ENCODE peak calls at places on chromosomes 3 and 15, in six cellular contexts. V is activated CD4-positive, alpha-beta T cell treated with anti-CD3 and anti-CD28 coated beads, Interleukin-2, amount 50 U/mL, for 1 hour; B is progenitor cell of endocrine pancreas; R is astrocyte of the hippocampus; C is A172; X is HT-29. I is an unnamed sample.

GRCh38 chr15:68187559-68187958 is 17.6 kb downstream of the CALML4 start:
- DNase-seq in C (peak), X (peak), V (no peak), B (no peak), R (peak), I (no peak)

GRCh38 chr3:123272547-123272946 is 70.8 kb downstream of the SEC22A start:
- DNase-seq in B (no peak), C (peak), V (no peak), X (no peak), R (peak), I (no peak)

GRCh38 chr15:37289109-37289765 is 188.9 kb upstream of the MEIS2 start:
- DNase-seq in V (no peak), B (no peak), R (peak), X (peak), C (peak), I (no peak)

GRCh38 chr3:112499328-112499727 is at the start of gene BTLA:
- DNase-seq in X (no peak), R (no peak), B (no peak), C (no peak), V (no peak), I (no peak)

GRCh38 chr3:172107403-172107802 is 68.0 kb downstream of the FNDC3B start:
- DNase-seq in V (peak), B (no peak), X (no peak), R (no peak), C (no peak), I (no peak)

GRCh38 chr15:57354436-57355123 is 21.7 kb upstream of the CGNL1 start:
- DNase-seq in C (no peak), R (no peak), X (no peak), V (no peak), B (no peak), I (no peak)

GRCh38 chr3:63067999-63068645 is 192.9 kb upstream of the CADPS start:
- DNase-seq in C (peak), B (peak), X (peak), R (peak), V (no peak), I (no peak)

GRCh38 chr15:78170848-78171773 is 21.9 kb downstream of the IDH3A start:
- DNase-seq in X (no peak), R (no peak), C (no peak), V (no peak), B (no peak), I (no peak)

GRCh38 chr3:187125319-187126031 is 13.8 kb downstream of the RPL39L start:
- DNase-seq in V (no peak), R (no peak), X (no peak), C (no peak), B (no peak), I (no peak)

GRCh38 chr3:45612918-45613602 is 18.5 kb downstream of the LIMD1 start:
- DNase-seq in X (no peak), V (no peak), C (no peak), R (peak), B (no peak), I (no peak)

GRCh38 chr3:128378631-128379347 is 87.9 kb downstream of the DNAJB8 start:
- DNase-seq in C (peak), B (no peak), R (peak), V (no peak), X (peak), I (no peak)

GRCh38 chr3:117074833-117075232 is 365.3 kb downstream of the TUSC7 start:
- DNase-seq in B (no peak), R (peak), C (no peak), X (no peak), V (no peak), I (no peak)

GRCh38 chr3:193052294-193052693 is 134.6 kb upstream of the MB21D2 start:
- DNase-seq in C (no peak), B (no peak), R (no peak), V (no peak), X (no peak), I (no peak)

GRCh38 chr3:143445118-143445517 is 325.5 kb downstream of the CHST2 start:
- DNase-seq in R (peak), B (no peak), C (peak), V (no peak), X (no peak), I (no peak)

GRCh38 chr15:42042602-42043400 is 22.0 kb upstream of the PLA2G4E start:
- DNase-seq in V (no peak), R (no peak), X (peak), C (no peak), B (no peak), I (no peak)

GRCh38 chr3:129702934-129703712 is 96.6 kb upstream of the PLXND1 start:
- DNase-seq in X (no peak), C (no peak), V (no peak), R (peak), B (no peak), I (no peak)

GRCh38 chr15:100958326-100959065 is 39.3 kb downstream of the LRRK1 start:
- DNase-seq in X (no peak), V (no peak), R (peak), C (peak), B (no peak), I (no peak)

GRCh38 chr15:22257047-22257667 is 176.8 kb downstream of the OR4M2 start:
- DNase-seq in B (no peak), R (peak), C (no peak), V (no peak), X (no peak), I (no peak)

GRCh38 chr15:60004019-60004845 is at the start of gene FOXB1:
- DNase-seq in X (no peak), B (peak), R (no peak), V (no peak), C (no peak), I (no peak)

GRCh38 chr3:132545471-132545870 is 51.6 kb upstream of the ACKR4 start:
- DNase-seq in C (no peak), X (no peak), V (no peak), B (no peak), R (no peak), I (no peak)

GRCh38 chr3:148884261-148884660 is 19.2 kb downstream of the CPA3 start:
- DNase-seq in C (no peak), X (no peak), R (no peak), B (no peak), V (no peak), I (no peak)

GRCh38 chr3:188950832-188951489 is 220.8 kb upstream of the TPRG1 start:
- DNase-seq in V (no peak), X (peak), R (peak), C (peak), B (no peak), I (peak)

GRCh38 chr15:79076661-79077060 is 13.9 kb downstream of the RASGRF1 start:
- DNase-seq in B (no peak), R (no peak), C (no peak), X (no peak), V (no peak), I (no peak)

GRCh38 chr3:102060814-102061213 is 211.5 kb downstream of the NFKBIZ start:
- DNase-seq in C (peak), B (no peak), V (no peak), X (peak), R (peak), I (no peak)

GRCh38 chr3:36740822-36741221 is 23.5 kb downstream of the DCLK3 start:
- DNase-seq in B (no peak), R (no peak), V (no peak), C (no peak), X (no peak), I (no peak)

GRCh38 chr3:113594066-113594465 is 61.7 kb downstream of the SIDT1 start:
- DNase-seq in V (no peak), C (no peak), B (no peak), X (no peak), R (no peak), I (no peak)

GRCh38 chr3:48084929-48085328 is 68.7 kb upstream of the MAP4 start:
- DNase-seq in R (no peak), V (no peak), B (no peak), C (no peak), X (no peak), I (no peak)

GRCh38 chr3:32500880-32501784 is 1.5 kb downstream of the CMTM6 start:
- DNase-seq in B (no peak), C (no peak), X (no peak), V (no peak), R (no peak), I (no peak)

GRCh38 chr3:46519952-46520351 is 22.2 kb downstream of the RTP3 start:
- DNase-seq in B (no peak), V (no peak), X (no peak), C (no peak), R (no peak), I (no peak)